ENCODE peak calls at places on chromosomes 2 and 18, in seven cellular contexts. M is aorta, B is adrenal gland, H is stomach, T is neural progenitor cell, S is tibial artery, F is brain microvascular endothelial cell. C is an unnamed sample.

GRCh38 chr2:172380436-172381274 is 46.7 kb upstream of the ITGA6 start:
- DNase-seq in M (no peak), B (no peak), H (no peak), T (peak; percentile 73), S (no peak), F (no peak), C (no peak)

GRCh38 chr2:27566628-27567027 is 16.2 kb upstream of the ZNF512 start:
- DNase-seq in M (no peak), B (no peak), H (no peak), T (no peak), S (no peak), F (peak; percentile 73), C (no peak)

GRCh38 chr2:65605427-65606058 is 173.1 kb upstream of the SPRED2 start:
- DNase-seq in M (no peak), B (no peak), H (no peak), T (no peak), S (peak; percentile 73), F (no peak), C (no peak)

GRCh38 chr18:32930695-32931301 is 158.0 kb upstream of the KLHL14 start:
- DNase-seq in M (no peak), B (no peak), H (no peak), T (peak; percentile 49), S (no peak), F (no peak), C (no peak)

GRCh38 chr2:196792865-196793264 is 6.6 kb downstream of the GTF3C3 start:
- DNase-seq in M (no peak), B (no peak), H (no peak), T (no peak), S (no peak), F (no peak), C (no peak)

GRCh38 chr2:206942799-206943478 is 3.6 kb downstream of the CPO start:
- DNase-seq in M (no peak), B (no peak), H (no peak), T (no peak), S (no peak), F (no peak), C (no peak)

GRCh38 chr18:56333846-56334245 is 304.5 kb downstream of the TXNL1 start:
- DNase-seq in M (no peak), B (no peak), H (no peak), T (no peak), S (no peak), F (no peak), C (no peak)

GRCh38 chr2:45884126-45884525 is 232.7 kb downstream of the PRKCE start:
- DNase-seq in M (no peak), B (no peak), H (no peak), T (no peak), S (no peak), F (no peak), C (no peak)

GRCh38 chr2:233674995-233675394 is 3.3 kb downstream of the UGT1A9 start:
- DNase-seq in M (no peak), B (no peak), H (no peak), T (no peak), S (no peak), F (no peak), C (no peak)

GRCh38 chr18:9722691-9723090 is 14.6 kb downstream of the RAB31 start:
- DNase-seq in M (no peak), B (no peak), H (peak; percentile 73), T (no peak), S (no peak), F (no peak), C (no peak)

GRCh38 chr18:3966246-3966984 is 488.7 kb downstream of the DLGAP1 start:
- DNase-seq in M (no peak), B (peak; percentile 60), H (no peak), T (no peak), S (no peak), F (no peak), C (no peak)

GRCh38 chr2:212237350-212238095 is 301.1 kb downstream of the ERBB4 start:
- DNase-seq in M (no peak), B (no peak), H (no peak), T (peak; percentile 46), S (no peak), F (no peak), C (peak; percentile 56)

GRCh38 chr2:136424112-136424511 is 306.2 kb upstream of the CXCR4 start:
- DNase-seq in M (no peak), B (no peak), H (no peak), T (no peak), S (no peak), F (no peak), C (no peak)

DNA sequence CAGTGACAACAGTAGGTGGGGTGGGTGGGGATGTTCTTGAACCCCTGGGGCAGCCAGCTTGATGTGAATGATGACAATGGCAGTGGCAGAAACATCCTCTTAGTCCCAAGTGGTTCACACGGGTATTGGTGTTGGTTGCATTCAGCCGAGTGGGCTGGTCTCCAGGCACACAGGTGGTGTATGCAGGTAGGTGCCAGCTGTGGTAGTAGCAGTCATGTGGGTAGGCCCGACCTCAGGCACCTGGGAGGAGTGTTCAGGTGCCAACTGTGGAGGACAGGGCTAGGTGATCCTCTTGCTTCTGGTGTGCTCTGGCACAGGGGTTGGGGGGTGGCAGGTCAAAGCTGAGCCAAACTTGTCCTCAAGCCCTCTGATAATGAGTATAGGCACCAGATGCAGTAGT is 327.6 kb upstream of the CYP26B1 start:
- DNase-seq in M (no peak), B (no peak), H (no peak), T (no peak), S (peak; percentile 34), F (no peak), C (peak; percentile 25)
- H3K36me3 ChIP-seq in M (peaks cover 2% of the 10 kb centered on the region), B (no peaks in the 10 kb centered on the region), H (no peaks in the 10 kb centered on the region), T (no peaks in the 10 kb centered on the region), S (peaks cover 20% of the 10 kb centered on the region), F (no peaks in the 10 kb centered on the region), C (peaks cover 18% of the 10 kb centered on the region)

DNA sequence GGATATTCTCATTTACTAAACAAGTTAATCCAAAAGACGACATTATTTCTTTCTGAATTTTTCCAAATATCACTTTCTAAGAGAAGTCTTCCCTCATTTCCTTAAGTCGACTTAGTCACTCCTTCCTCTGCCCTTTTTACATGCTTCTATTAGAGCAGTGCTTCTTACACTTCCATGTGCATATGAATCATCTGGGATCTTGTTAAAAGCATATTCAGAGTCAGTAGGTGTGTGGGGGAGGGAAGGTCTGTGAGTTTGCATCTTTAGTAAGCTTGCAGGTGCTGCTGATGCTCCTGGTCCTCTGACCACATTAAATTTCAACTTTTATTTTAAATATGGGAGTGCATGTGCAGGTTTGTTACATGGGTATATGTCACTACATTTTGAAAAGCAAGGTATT is 582.6 kb downstream of the NRXN1 start:
- DNase-seq in M (no peak), B (no peak), H (no peak), T (no peak), S (no peak), F (no peak), C (no peak)
- H3K36me3 ChIP-seq in M (no peaks in the 10 kb centered on the region), B (no peaks in the 10 kb centered on the region), H (no peaks in the 10 kb centered on the region), T (no peaks in the 10 kb centered on the region), S (no peaks in the 10 kb centered on the region), F (no peaks in the 10 kb centered on the region), C (no peaks in the 10 kb centered on the region)

DNA sequence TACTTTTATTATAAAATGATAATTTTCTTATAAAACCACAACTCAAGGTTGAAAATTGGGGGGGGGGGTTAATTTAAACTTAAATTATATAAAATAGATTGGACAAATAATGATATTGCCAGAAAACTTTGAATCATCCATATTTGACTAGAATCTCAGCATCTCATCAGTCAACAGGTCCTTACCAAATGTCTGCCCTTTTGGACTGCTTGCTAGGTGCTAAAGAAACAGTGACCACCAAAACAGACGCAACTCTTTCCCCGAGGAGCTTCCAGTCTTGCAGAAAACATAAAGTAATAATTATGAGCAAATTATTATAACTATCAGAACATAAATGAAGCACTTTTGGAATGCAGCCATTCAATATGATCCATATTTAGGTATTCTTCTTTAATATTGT is 8.6 kb upstream of the COL3A1 start:
- DNase-seq in M (no peak), B (no peak), H (no peak), T (no peak), S (no peak), F (no peak), C (no peak)
- H3K36me3 ChIP-seq in M (no peaks in the 10 kb centered on the region), B (no peaks in the 10 kb centered on the region), H (no peaks in the 10 kb centered on the region), T (no peaks in the 10 kb centered on the region), S (no peaks in the 10 kb centered on the region), F (no peaks in the 10 kb centered on the region), C (no peaks in the 10 kb centered on the region)

GRCh38 chr2:15619510-15619909 is 27.8 kb downstream of the DDX1 start:
- DNase-seq in M (no peak), B (no peak), H (no peak), T (no peak), S (no peak), F (no peak), C (no peak)

GRCh38 chr2:15617778-15618448 is 26.2 kb downstream of the DDX1 start:
- DNase-seq in M (no peak), B (no peak), H (no peak), T (no peak), S (no peak), F (no peak), C (no peak)

GRCh38 chr2:15619938-15620337 is 28.3 kb downstream of the DDX1 start:
- DNase-seq in M (no peak), B (no peak), H (no peak), T (no peak), S (no peak), F (no peak), C (no peak)

GRCh38 chr2:15618449-15618855 is 26.8 kb downstream of the DDX1 start:
- DNase-seq in M (no peak), B (no peak), H (no peak), T (no peak), S (no peak), F (no peak), C (peak; percentile 72)

GRCh38 chr2:15619076-15619475 is 27.4 kb downstream of the DDX1 start:
- DNase-seq in M (no peak), B (no peak), H (no peak), T (no peak), S (no peak), F (no peak), C (peak; percentile 74)
- H3K36me3 ChIP-seq in M (no peaks in the 10 kb centered on the region), B (no peaks in the 10 kb centered on the region), H (peaks cover 50% of the 10 kb centered on the region), T (peaks cover 42% of the 10 kb centered on the region), S (peaks cover 69% of the 10 kb centered on the region), F (peaks cover 55% of the 10 kb centered on the region), C (peaks cover 100% of the 10 kb centered on the region)

GRCh38 chr18:22796069-22796468 is 137.1 kb upstream of the RBBP8 start:
- DNase-seq in M (no peak), B (no peak), H (no peak), T (no peak), S (no peak), F (no peak), C (no peak)
- H3K36me3 ChIP-seq in M (no peaks in the 10 kb centered on the region), B (no peaks in the 10 kb centered on the region), H (no peaks in the 10 kb centered on the region), T (no peaks in the 10 kb centered on the region), S (no peaks in the 10 kb centered on the region), F (no peaks in the 10 kb centered on the region), C (no peaks in the 10 kb centered on the region)

C was measured in spleen.